ENCODE peak calls at places on chromosomes 7 and 10, in seven cellular contexts. One of them, this sample, is unnamed.

GRCh38 chr10:126130291-126130710 is 233.9 kb downstream of the FANK1 start:
- DNase-seq in left lobe of liver: no peak
- DNase-seq in foreskin keratinocyte: no peak
- DNase-seq in AG08395: peak
- DNase-seq in HTR-8/SVneo: no peak
- DNase-seq in ACHN: no peak
- DNase-seq in naive B cell: no peak
- DNase-seq in this sample: no peak

GRCh38 chr10:130300608-130301025 is 164.4 kb downstream of the GLRX3 start:
- DNase-seq in left lobe of liver: no peak
- DNase-seq in foreskin keratinocyte: no peak
- DNase-seq in AG08395: no peak
- DNase-seq in HTR-8/SVneo: no peak
- DNase-seq in ACHN: no peak
- DNase-seq in naive B cell: peak
- DNase-seq in this sample: no peak

GRCh38 chr10:125122566-125122965 is 37.8 kb downstream of the CTBP2 start:
- DNase-seq in left lobe of liver: no peak
- DNase-seq in foreskin keratinocyte: no peak
- DNase-seq in AG08395: no peak
- DNase-seq in HTR-8/SVneo: no peak
- DNase-seq in ACHN: no peak
- DNase-seq in naive B cell: no peak
- DNase-seq in this sample: no peak

GRCh38 chr7:142774826-142775225 is 4.1 kb downstream of the PRSS2 start:
- DNase-seq in left lobe of liver: no peak
- DNase-seq in foreskin keratinocyte: no peak
- DNase-seq in AG08395: no peak
- DNase-seq in HTR-8/SVneo: no peak
- DNase-seq in ACHN: no peak
- DNase-seq in naive B cell: no peak
- DNase-seq in this sample: no peak

GRCh38 chr10:132263866-132264265 is 43.9 kb downstream of the STK32C start:
- DNase-seq in left lobe of liver: no peak
- DNase-seq in foreskin keratinocyte: no peak
- DNase-seq in AG08395: no peak
- DNase-seq in HTR-8/SVneo: no peak
- DNase-seq in ACHN: no peak
- DNase-seq in naive B cell: no peak
- DNase-seq in this sample: no peak

GRCh38 chr7:150450491-150450992 is at the start of gene GIMAP8:
- DNase-seq in left lobe of liver: peak
- DNase-seq in foreskin keratinocyte: no peak
- DNase-seq in AG08395: no peak
- DNase-seq in HTR-8/SVneo: no peak
- DNase-seq in ACHN: no peak
- DNase-seq in naive B cell: no peak
- DNase-seq in this sample: no peak

GRCh38 chr7:66682350-66683093 is 53.8 kb downstream of the KCTD7 start:
- DNase-seq in left lobe of liver: no peak
- DNase-seq in foreskin keratinocyte: no peak
- DNase-seq in AG08395: peak
- DNase-seq in HTR-8/SVneo: no peak
- DNase-seq in ACHN: peak
- DNase-seq in naive B cell: no peak
- DNase-seq in this sample: no peak

GRCh38 chr10:25556457-25556856 is 377.6 kb upstream of the MYO3A start:
- DNase-seq in left lobe of liver: no peak
- DNase-seq in foreskin keratinocyte: peak
- DNase-seq in AG08395: no peak
- DNase-seq in HTR-8/SVneo: no peak
- DNase-seq in ACHN: no peak
- DNase-seq in naive B cell: no peak
- DNase-seq in this sample: peak

GRCh38 chr7:70299447-70299807 is 701.2 kb downstream of the AUTS2 start:
- DNase-seq in left lobe of liver: no peak
- DNase-seq in foreskin keratinocyte: no peak
- DNase-seq in AG08395: no peak
- DNase-seq in HTR-8/SVneo: no peak
- DNase-seq in ACHN: no peak
- DNase-seq in naive B cell: no peak
- DNase-seq in this sample: no peak

GRCh38 chr10:80497187-80498038 is 40.3 kb upstream of the SH2D4B start:
- DNase-seq in left lobe of liver: peak
- DNase-seq in foreskin keratinocyte: no peak
- DNase-seq in AG08395: no peak
- DNase-seq in HTR-8/SVneo: no peak
- DNase-seq in ACHN: no peak
- DNase-seq in naive B cell: no peak
- DNase-seq in this sample: no peak

GRCh38 chr7:158001621-158002320 is 585.9 kb downstream of the PTPRN2 start:
- DNase-seq in left lobe of liver: no peak
- DNase-seq in foreskin keratinocyte: no peak
- DNase-seq in AG08395: no peak
- DNase-seq in HTR-8/SVneo: no peak
- DNase-seq in ACHN: no peak
- DNase-seq in naive B cell: no peak
- DNase-seq in this sample: peak

GRCh38 chr10:26743091-26743490 is 45.6 kb downstream of the PDSS1 start:
- DNase-seq in left lobe of liver: no peak
- DNase-seq in foreskin keratinocyte: no peak
- DNase-seq in AG08395: no peak
- DNase-seq in HTR-8/SVneo: no peak
- DNase-seq in ACHN: no peak
- DNase-seq in naive B cell: no peak
- DNase-seq in this sample: no peak

GRCh38 chr10:101545898-101546297 is 42.2 kb downstream of the POLL start:
- DNase-seq in left lobe of liver: no peak
- DNase-seq in foreskin keratinocyte: no peak
- DNase-seq in AG08395: no peak
- DNase-seq in HTR-8/SVneo: no peak
- DNase-seq in ACHN: no peak
- DNase-seq in naive B cell: no peak
- DNase-seq in this sample: no peak

GRCh38 chr7:6271091-6271658 is 1.2 kb downstream of the CYTH3 start:
- DNase-seq in left lobe of liver: peak
- DNase-seq in foreskin keratinocyte: no peak
- DNase-seq in AG08395: peak
- DNase-seq in HTR-8/SVneo: no peak
- DNase-seq in ACHN: peak
- DNase-seq in naive B cell: peak
- DNase-seq in this sample: peak

GRCh38 chr10:34786464-34786863 is 28.6 kb downstream of the PARD3 start:
- DNase-seq in left lobe of liver: no peak
- DNase-seq in foreskin keratinocyte: no peak
- DNase-seq in AG08395: peak
- DNase-seq in HTR-8/SVneo: peak
- DNase-seq in ACHN: no peak
- DNase-seq in naive B cell: no peak
- DNase-seq in this sample: no peak

GRCh38 chr7:20958474-20958873 is 171.8 kb upstream of the SP8 start:
- DNase-seq in left lobe of liver: no peak
- DNase-seq in foreskin keratinocyte: no peak
- DNase-seq in AG08395: no peak
- DNase-seq in HTR-8/SVneo: no peak
- DNase-seq in ACHN: no peak
- DNase-seq in naive B cell: no peak
- DNase-seq in this sample: no peak

GRCh38 chr10:122786269-122786668 is 59.4 kb downstream of the CUZD1 start:
- DNase-seq in left lobe of liver: no peak
- DNase-seq in foreskin keratinocyte: peak
- DNase-seq in AG08395: peak
- DNase-seq in HTR-8/SVneo: peak
- DNase-seq in ACHN: peak
- DNase-seq in naive B cell: no peak
- DNase-seq in this sample: peak

GRCh38 chr7:44103941-44104879 is at the start of gene AEBP1:
- DNase-seq in left lobe of liver: no peak
- DNase-seq in foreskin keratinocyte: no peak
- DNase-seq in AG08395: peak
- DNase-seq in HTR-8/SVneo: no peak
- DNase-seq in ACHN: no peak
- DNase-seq in naive B cell: no peak
- DNase-seq in this sample: no peak